ENCODE peak calls at places on chromosomes 6 and 20, in seven cellular contexts. E is colonic mucosa, R is lower leg skin, C is RKO, U is Caki2, A is ACHN, T is left colon. P is an unnamed sample.

GRCh38 chr6:140774080-140774505 is 1358.6 kb upstream of the GJE1 start:
- DNase-seq in E (no peak), R (no peak), T (no peak), A (peak; percentile 53), C (peak; percentile 70), U (peak; percentile 60), P (no peak)

GRCh38 chr6:1703091-1703855 is 93.6 kb downstream of the FOXC1 start:
- DNase-seq in A (no peak), U (no peak), E (no peak), T (no peak), C (no peak), R (no peak), P (no peak)

GRCh38 chr6:3812596-3812995 is 36.6 kb upstream of the FAM50B start:
- DNase-seq in U (no peak), E (no peak), R (no peak), C (no peak), A (no peak), T (no peak), P (no peak)

GRCh38 chr6:27865952-27866369 is 46.2 kb downstream of the OR2B2 start:
- DNase-seq in T (peak; percentile 46), A (no peak), E (peak; percentile 58), R (no peak), U (no peak), C (no peak), P (no peak)

GRCh38 chr20:59566631-59567524 is 37.5 kb upstream of the PHACTR3 start:
- DNase-seq in U (no peak), C (peak; percentile 11), A (no peak), E (no peak), T (no peak), R (no peak), P (no peak)

GRCh38 chr20:8633366-8633765 is 435.5 kb upstream of the PLCB4 start:
- DNase-seq in A (peak; percentile 15), R (no peak), T (no peak), C (no peak), U (no peak), E (no peak), P (no peak)

GRCh38 chr6:129342243-129342642 is 367.7 kb downstream of the ARHGAP18 start:
- DNase-seq in T (no peak), C (no peak), E (no peak), U (no peak), R (peak; percentile 54), A (no peak), P (no peak)

GRCh38 chr20:13297105-13297899 is 76.2 kb downstream of the ISM1 start:
- DNase-seq in R (no peak), A (no peak), U (no peak), T (no peak), C (no peak), E (no peak), P (no peak)

GRCh38 chr20:1907586-1907985 is 12.4 kb downstream of the SIRPA start:
- DNase-seq in T (no peak), C (no peak), A (peak; percentile 58), R (no peak), U (no peak), E (no peak), P (no peak)

GRCh38 chr6:3389390-3390167 is 67.3 kb downstream of the SLC22A23 start:
- DNase-seq in A (no peak), C (no peak), R (peak; percentile 68), U (no peak), E (no peak), T (no peak), P (no peak)

P was measured in prostate gland.